ENCODE peak calls at places on chromosomes 16 and 17, in five cellular contexts. L is RWPE1, D is cardiac muscle cell, S is body of pancreas, W is esophagus muscularis mucosa. I is an unnamed sample.

GRCh38 chr16:87525352-87525751 is 32.5 kb upstream of the ZCCHC14 start:
- DNase-seq in L (no peak), D (no peak), S (no peak), W (no peak), I (no peak)

GRCh38 chr17:40515491-40516041 is 14.1 kb upstream of the TNS4 start:
- DNase-seq in L (no peak), D (no peak), S (no peak), W (no peak), I (no peak)

GRCh38 chr16:9378876-9379275 is 287.4 kb downstream of the HAPSTR1 start:
- DNase-seq in L (no peak), D (peak; percentile 0), S (no peak), W (no peak), I (no peak)

GRCh38 chr16:46739934-46740333 is 8.2 kb downstream of the MYLK3 start:
- DNase-seq in L (no peak), D (no peak), S (no peak), W (no peak), I (no peak)

GRCh38 chr17:79922161-79922569 is 82.9 kb upstream of the CBX4 start:
- DNase-seq in L (no peak), D (no peak), S (peak; percentile 49), W (no peak), I (no peak)

GRCh38 chr17:20091161-20092029 is 82.2 kb downstream of the SPECC1 start:
- DNase-seq in L (no peak), D (peak; percentile 94), S (peak; percentile 23), W (no peak), I (no peak)

GRCh38 chr17:14784997-14785696 is 480.0 kb downstream of the PMP22 start:
- DNase-seq in L (no peak), D (no peak), S (no peak), W (no peak), I (no peak)

GRCh38 chr17:58332720-58333395 is 4.3 kb upstream of the TSPOAP1 start:
- DNase-seq in L (no peak), D (no peak), S (no peak), W (no peak), I (peak; percentile 62)

GRCh38 chr17:62968445-62968923 is 2.4 kb downstream of the TANC2 start:
- DNase-seq in L (peak; percentile 96), D (peak; percentile 90), S (peak; percentile 48), W (no peak), I (no peak)

GRCh38 chr17:38672788-38673713 is 1.7 kb downstream of the EPOP start:
- DNase-seq in L (no peak), D (no peak), S (no peak), W (no peak), I (no peak)

GRCh38 chr17:38674749-38675615 is at the start of gene EPOP:
- DNase-seq in L (peak; percentile 91), D (peak; percentile 91), S (peak; percentile 87), W (peak; percentile 97), I (peak; percentile 79)

GRCh38 chr17:38673714-38674012 is 1.1 kb downstream of the EPOP start:
- DNase-seq in L (no peak), D (peak; percentile 25), S (peak; percentile 31), W (no peak), I (no peak)

GRCh38 chr17:38671939-38672720 is 2.6 kb downstream of the EPOP start:
- DNase-seq in L (no peak), D (no peak), S (no peak), W (no peak), I (no peak)

DNA sequence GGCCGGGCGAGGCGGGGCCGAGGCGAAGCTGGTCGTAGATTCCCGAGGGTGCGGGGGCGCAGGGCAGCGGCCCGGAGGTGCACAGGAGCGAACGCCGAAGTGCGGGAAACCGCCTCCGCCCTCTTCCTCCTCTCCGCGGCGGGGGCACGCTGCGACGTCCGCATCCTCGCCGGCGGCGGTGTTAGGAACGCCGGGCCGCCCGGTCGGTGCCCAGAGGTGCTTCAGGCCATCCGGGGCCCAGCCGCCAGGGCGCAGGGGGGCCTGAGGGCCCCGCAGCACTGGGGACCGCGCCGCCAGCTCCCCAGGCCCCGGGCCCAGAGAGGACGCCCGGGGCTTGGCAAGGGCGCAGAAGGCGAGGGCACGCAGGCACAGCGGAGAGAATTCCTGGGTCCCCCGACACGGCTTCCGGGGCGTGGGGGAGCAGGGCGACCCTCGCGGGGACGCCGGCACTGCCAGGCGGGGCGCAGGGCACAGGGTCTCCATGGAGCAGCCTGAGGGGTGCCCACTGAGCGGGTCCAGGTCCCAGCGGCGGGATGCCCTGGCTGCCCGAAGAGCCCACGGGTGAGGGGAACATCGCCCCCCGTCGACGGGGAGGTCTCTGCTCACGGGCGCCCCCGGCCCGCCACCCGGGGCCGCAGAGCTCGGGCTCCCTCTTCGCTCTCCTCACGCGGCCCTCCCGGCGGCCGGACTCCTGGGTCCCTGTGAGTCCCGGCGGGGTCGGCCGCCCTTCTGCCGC is 576 bp downstream of the EPOP start:
- DNase-seq in L (no peak), D (no peak), S (peak; percentile 28), W (no peak), I (peak; percentile 53)
- TF ChIP-seq CTCF in L (peak; percentile 23), D (no peak), S (no peak), W (no peak), I (no peak)

GRCh38 chr16:24955975-24956731 is 59.0 kb downstream of the ARHGAP17 start:
- DNase-seq in L (no peak), D (no peak), S (no peak), W (no peak), I (no peak)
- TF ChIP-seq CTCF in L (no peak), D (peak; percentile 8), S (no peak), W (no peak), I (no peak)

GRCh38 chr16:30533748-30534367 is 800 bp downstream of the ZNF747 start:
- DNase-seq in L (peak; percentile 11), D (no peak), S (no peak), W (no peak), I (no peak)
- TF ChIP-seq CTCF in L (no peak), D (no peak), S (no peak), W (no peak), I (no peak)

GRCh38 chr17:8572767-8573166 is 57.8 kb downstream of the MYH10 start:
- DNase-seq in L (peak; percentile 10), D (peak; percentile 41), S (no peak), W (no peak), I (no peak)

GRCh38 chr17:8576895-8577294 is 53.6 kb downstream of the MYH10 start:
- DNase-seq in L (no peak), D (no peak), S (no peak), W (no peak), I (no peak)

GRCh38 chr17:8577868-8578267 is 52.7 kb downstream of the MYH10 start:
- DNase-seq in L (no peak), D (no peak), S (no peak), W (no peak), I (no peak)

DNA sequence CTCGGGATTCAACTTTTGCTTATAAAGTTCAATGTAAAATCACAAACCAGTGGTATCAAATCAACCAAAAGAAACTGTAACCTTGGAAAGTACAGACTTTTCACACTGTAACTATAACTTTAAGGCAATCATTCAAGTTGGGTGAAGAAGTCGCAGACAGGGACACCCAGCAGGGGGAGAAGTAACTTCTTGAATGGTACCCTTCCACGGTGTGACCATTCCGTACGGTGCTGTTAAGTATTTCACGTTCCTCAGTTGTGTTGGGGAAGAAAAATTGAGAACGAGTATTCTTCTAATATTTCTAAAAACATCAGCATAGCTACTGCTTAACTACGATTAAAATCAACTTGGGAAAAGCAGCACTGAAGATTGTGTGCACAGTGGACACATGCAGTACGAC is 55.8 kb downstream of the MYH10 start:
- DNase-seq in L (no peak), D (peak; percentile 38), S (no peak), W (no peak), I (no peak)
- TF ChIP-seq CTCF in L (no peak), D (peak; percentile 36), S (no peak), W (peak; percentile 37), I (no peak)

DNA sequence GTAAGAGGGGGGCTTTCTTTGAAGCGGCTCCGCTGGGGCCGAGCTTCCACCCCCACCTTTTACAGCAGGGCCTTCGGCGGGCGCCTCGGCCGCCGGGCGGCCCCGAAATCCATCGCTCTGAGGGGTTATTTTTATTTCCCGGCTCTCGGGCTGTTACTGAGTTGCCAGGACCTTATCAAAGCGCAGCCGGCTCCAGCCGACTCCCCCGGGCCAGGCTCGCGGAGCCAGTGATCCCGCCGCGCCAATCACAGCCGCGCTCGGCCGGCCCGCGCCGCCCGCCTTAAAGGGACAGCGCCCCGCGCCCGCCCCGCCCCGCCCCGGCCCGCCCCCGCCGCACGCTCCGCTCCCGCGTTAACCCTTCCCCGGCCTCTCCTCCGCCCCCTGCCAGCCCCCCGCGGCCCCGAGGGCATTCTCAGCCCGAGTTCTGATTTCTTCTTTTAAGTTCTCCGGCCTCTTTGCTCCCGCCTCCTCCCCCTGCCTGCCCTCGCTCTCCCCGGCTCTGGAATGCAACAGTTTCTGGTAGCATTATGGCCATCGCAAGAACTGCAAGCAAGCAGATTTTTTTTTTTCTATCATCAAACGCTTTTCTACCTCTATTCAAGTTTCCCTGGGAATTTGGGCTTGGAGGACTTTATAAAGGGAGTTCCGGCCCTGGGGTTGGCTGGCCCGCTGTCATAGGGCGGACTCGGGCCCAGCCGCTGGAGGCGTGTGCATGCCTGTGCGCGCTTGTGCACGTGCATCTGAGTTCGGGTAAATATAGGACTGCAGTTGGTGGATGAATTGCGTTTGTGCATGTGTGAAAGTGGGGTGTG is at the start of gene AXIN2:
- DNase-seq in L (peak; percentile 98), D (peak; percentile 97), S (peak; percentile 93), W (no peak), I (peak; percentile 64)
- TF ChIP-seq CTCF in L (peak; percentile 29), D (peak; percentile 11), S (peak; percentile 28), W (peak; percentile 47), I (no peak)

GRCh38 chr16:55176901-55177300 is 147.1 kb upstream of the IRX6 start:
- DNase-seq in L (no peak), D (no peak), S (no peak), W (no peak), I (no peak)

GRCh38 chr16:55175389-55175788 is 148.6 kb upstream of the IRX6 start:
- DNase-seq in L (no peak), D (no peak), S (no peak), W (no peak), I (no peak)

GRCh38 chr16:55169780-55170179 is 154.2 kb upstream of the IRX6 start:
- DNase-seq in L (no peak), D (no peak), S (no peak), W (no peak), I (no peak)

GRCh38 chr16:55171241-55171640 is 152.8 kb upstream of the IRX6 start:
- DNase-seq in L (no peak), D (no peak), S (no peak), W (no peak), I (no peak)
- TF ChIP-seq CTCF in L (no peak), D (no peak), S (no peak), W (no peak), I (no peak)